ENCODE peak calls at places on chromosomes 4 and X, in four cellular contexts. W is iPS-NIHi11; E is effector CD4-positive, alpha-beta T cell; M is ureter. N is an unnamed sample.
A peak's percentile ranks its signal among the peaks of the same experiment; 100 is the strongest.

GRCh38 chr4:2292679-2293108 is 30.8 kb upstream of the MXD4 start:
- DNase-seq in W (no peak), E (no peak), M (no peak), N (no peak)

GRCh38 chr4:120850048-120850599 is 72.4 kb downstream of the PRDM5 start:
- DNase-seq in W (no peak), E (no peak), M (no peak), N (no peak)

GRCh38 chr4:147793569-147793968 is 61.7 kb downstream of the ARHGAP10 start:
- DNase-seq in W (no peak), E (no peak), M (no peak), N (no peak)

GRCh38 chr4:4681651-4682050 is 139.8 kb upstream of the STX18 start:
- DNase-seq in W (no peak), E (no peak), M (no peak), N (no peak)

GRCh38 chr4:84341559-84341958 is 157.5 kb downstream of the NKX6-1 start:
- DNase-seq in W (no peak), E (no peak), M (no peak), N (no peak)

GRCh38 chrX:123087326-123087725 is 96.8 kb upstream of the GRIA3 start:
- DNase-seq in W (no peak), E (no peak), M (no peak), N (no peak)

GRCh38 chr4:41670982-41671381 is 77.5 kb downstream of the PHOX2B start:
- DNase-seq in W (no peak), E (no peak), M (no peak), N (no peak)

GRCh38 chr4:99856166-99856565 is 38.1 kb downstream of the LAMTOR3 start:
- DNase-seq in W (no peak), E (no peak), M (no peak), N (no peak)

GRCh38 chr4:55364691-55365346 is 18.8 kb downstream of the SRD5A3 start:
- DNase-seq in W (peak; percentile 46), E (no peak), M (no peak), N (no peak)

GRCh38 chrX:71458866-71459265 is 74.0 kb upstream of the OGT start:
- DNase-seq in W (peak; percentile 16), E (no peak), M (no peak), N (no peak)

GRCh38 chr4:69689530-69690111 is 36.6 kb upstream of the UGT2A1 start:
- DNase-seq in W (peak; percentile 23), E (no peak), M (no peak), N (no peak)

GRCh38 chr4:85928775-85929585 is 430.9 kb downstream of the MAPK10 start:
- DNase-seq in W (no peak), E (no peak), M (no peak), N (no peak)

N was measured in effector memory CD4-positive, alpha-beta T cell.